ENCODE peak calls at places on chromosome 1, in six cellular contexts. F is K562, P is A549, L is HepG2, H is GM12878, X is endothelial cell of umbilical vein. A is an unnamed sample.
A peak's percentile ranks its signal among the peaks of the same experiment; 100 is the strongest.

GRCh38 chr1:198123146-198123545 is 33.7 kb upstream of the NEK7 start:
- DNase-seq in X (peak; percentile 77), H (no peak), P (no peak), L (no peak), F (no peak), A (no peak)

GRCh38 chr1:161133220-161133740 is 813 bp upstream of the DEDD start:
- DNase-seq in L (no peak), X (no peak), P (no peak), F (no peak), H (no peak), A (no peak)

GRCh38 chr1:161044535-161044907 is 1.3 kb downstream of the USF1 start:
- DNase-seq in L (no peak), X (no peak), F (no peak), P (no peak), H (no peak), A (no peak)

GRCh38 chr1:36133484-36133883 is 8.5 kb upstream of the COL8A2 start:
- DNase-seq in L (no peak), X (peak; percentile 89), P (peak; percentile 39), H (no peak), F (no peak), A (no peak)

GRCh38 chr1:160795951-160796383 is at the start of gene LY9:
- DNase-seq in H (peak; percentile 97), L (no peak), P (no peak), X (no peak), F (no peak), A (no peak)

GRCh38 chr1:225537554-225538251 is 109.9 kb upstream of the LBR start:
- DNase-seq in L (no peak), X (no peak), H (no peak), P (no peak), F (no peak), A (no peak)

GRCh38 chr1:150619576-150620509 is 9.6 kb downstream of the ENSA start:
- DNase-seq in P (peak; percentile 79), L (no peak), F (peak; percentile 81), H (no peak), X (peak; percentile 85), A (peak; percentile 25)

GRCh38 chr1:202848191-202848542 is 37.4 kb downstream of the PCAT6 start:
- DNase-seq in P (no peak), L (no peak), X (no peak), F (no peak), H (peak; percentile 19), A (no peak)

GRCh38 chr1:208179303-208179702 is 64.9 kb downstream of the PLXNA2 start:
- DNase-seq in P (peak; percentile 40), H (no peak), X (no peak), F (peak; percentile 38), L (no peak), A (no peak)

GRCh38 chr1:203089001-203089650 is 3.3 kb upstream of the MYOG start:
- DNase-seq in H (no peak), F (no peak), L (peak; percentile 12), X (no peak), P (no peak), A (no peak)

GRCh38 chr1:169138866-169139670 is 32.6 kb downstream of the ATP1B1 start:
- DNase-seq in X (no peak), P (no peak), H (peak; percentile 55), L (peak; percentile 28), F (no peak), A (no peak)

GRCh38 chr1:59046730-59047157 is 250.2 kb upstream of the FGGY start:
- DNase-seq in L (no peak), H (peak; percentile 59), X (peak; percentile 28), F (no peak), P (no peak), A (no peak)

GRCh38 chr1:66436378-66437135 is 97.4 kb upstream of the SGIP1 start:
- DNase-seq in H (peak; percentile 44), P (peak; percentile 41), F (no peak), L (no peak), X (peak; percentile 46), A (peak; percentile 93)

GRCh38 chr1:206430031-206430983 is 40.0 kb upstream of the IKBKE start:
- DNase-seq in H (peak; percentile 48), F (no peak), L (no peak), X (peak; percentile 89), P (no peak), A (no peak)

GRCh38 chr1:169999357-169999756 is 75.1 kb downstream of the KIFAP3 start:
- DNase-seq in H (no peak), X (peak; percentile 64), P (no peak), L (no peak), F (no peak), A (no peak)

GRCh38 chr1:187471555-187471954 is 642.8 kb downstream of the PLA2G4A start:
- DNase-seq in H (no peak), P (peak; percentile 20), X (no peak), F (no peak), L (no peak), A (no peak)

GRCh38 chr1:171245458-171246064 is 2.7 kb upstream of the FMO1 start:
- DNase-seq in P (peak; percentile 48), H (no peak), F (peak; percentile 50), X (peak; percentile 34), L (peak; percentile 25), A (peak; percentile 38)

GRCh38 chr1:2232916-2233438 is 4.9 kb downstream of the SKI start:
- DNase-seq in L (no peak), F (peak; percentile 47), H (no peak), P (no peak), X (peak; percentile 25), A (no peak)

GRCh38 chr1:71304125-71304524 is 223.3 kb upstream of the ZRANB2 start:
- DNase-seq in L (no peak), P (no peak), F (no peak), X (no peak), H (no peak), A (peak; percentile 30)

GRCh38 chr1:158180741-158181576 is at the start of gene CD1D:
- DNase-seq in H (no peak), L (no peak), X (no peak), P (no peak), F (no peak), A (peak; percentile 88)

GRCh38 chr1:165010418-165011055 is 346.0 kb downstream of the LMX1A start:
- DNase-seq in H (no peak), X (no peak), L (no peak), P (no peak), F (no peak), A (no peak)

DNA sequence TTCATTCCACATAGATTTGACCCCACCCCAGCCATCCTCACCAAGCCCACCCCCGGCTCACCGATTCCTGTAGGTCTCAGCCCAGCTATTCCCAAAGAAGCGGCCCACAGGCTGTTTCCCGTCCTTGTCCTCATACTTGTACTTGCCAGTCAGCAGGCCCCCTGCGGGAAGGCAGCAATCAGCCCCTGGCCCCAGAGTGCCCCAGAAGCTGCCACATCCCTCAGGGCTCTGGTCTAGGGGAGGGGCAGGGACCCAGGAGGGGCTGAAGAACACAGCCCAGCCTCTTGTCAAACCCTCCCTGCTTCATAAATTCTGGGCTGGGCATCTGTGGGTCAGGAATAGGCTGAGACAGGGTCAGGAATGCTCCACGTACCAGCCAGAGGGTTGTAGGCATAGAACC is 5.0 kb downstream of the AKR7A2 start:
- DNase-seq in X (no peak), H (no peak), P (no peak), F (no peak), L (no peak), A (no peak)
- TF ChIP-seq MYC in X (no peak), H (no peak), P (no peak), F (no peak), L (no peak), A (no peak)

GRCh38 chr1:8137406-8138244 is 111.5 kb upstream of the ERRFI1 start:
- DNase-seq in X (peak; percentile 97), H (no peak), F (no peak), L (peak; percentile 68), P (no peak), A (no peak)

GRCh38 chr1:8142955-8143629 is 117.0 kb upstream of the ERRFI1 start:
- DNase-seq in L (no peak), P (no peak), X (no peak), H (no peak), F (no peak), A (no peak)

GRCh38 chr1:8138673-8139072 is 112.6 kb upstream of the ERRFI1 start:
- DNase-seq in L (no peak), P (no peak), F (no peak), H (no peak), X (no peak), A (no peak)

GRCh38 chr1:8139383-8139782 is 113.3 kb upstream of the ERRFI1 start:
- DNase-seq in X (no peak), F (no peak), L (no peak), P (no peak), H (no peak), A (no peak)

GRCh38 chr1:8139941-8140340 is 113.8 kb upstream of the ERRFI1 start:
- DNase-seq in P (no peak), L (no peak), F (no peak), X (no peak), H (no peak), A (no peak)
- TF ChIP-seq POLR2A in P (no peak), L (no peak), F (no peak), X (no peak), H (no peak), A (no peak)

GRCh38 chr1:8418301-8418700 is 100.4 kb downstream of the SLC45A1 start:
- DNase-seq in H (no peak), F (no peak), L (no peak), X (no peak), P (no peak), A (no peak)

GRCh38 chr1:8419172-8419571 is 101.3 kb downstream of the SLC45A1 start:
- DNase-seq in H (no peak), X (no peak), L (no peak), P (no peak), F (no peak), A (no peak)

GRCh38 chr1:8415526-8416278 is 97.8 kb downstream of the SLC45A1 start:
- DNase-seq in F (no peak), L (no peak), X (no peak), P (no peak), H (no peak), A (no peak)

GRCh38 chr1:8417625-8418024 is 99.7 kb downstream of the SLC45A1 start:
- DNase-seq in F (no peak), L (no peak), H (no peak), P (no peak), X (no peak), A (no peak)

GRCh38 chr1:8416857-8417256 is 98.9 kb downstream of the SLC45A1 start:
- DNase-seq in L (no peak), H (no peak), F (no peak), X (no peak), P (no peak), A (no peak)
- H3K4me3 ChIP-seq in L (no peak overlapping the region), H (no peak overlapping the region), F (no peak overlapping the region), X (no peak overlapping the region), P (no peak overlapping the region), A (no peak overlapping the region)

DNA sequence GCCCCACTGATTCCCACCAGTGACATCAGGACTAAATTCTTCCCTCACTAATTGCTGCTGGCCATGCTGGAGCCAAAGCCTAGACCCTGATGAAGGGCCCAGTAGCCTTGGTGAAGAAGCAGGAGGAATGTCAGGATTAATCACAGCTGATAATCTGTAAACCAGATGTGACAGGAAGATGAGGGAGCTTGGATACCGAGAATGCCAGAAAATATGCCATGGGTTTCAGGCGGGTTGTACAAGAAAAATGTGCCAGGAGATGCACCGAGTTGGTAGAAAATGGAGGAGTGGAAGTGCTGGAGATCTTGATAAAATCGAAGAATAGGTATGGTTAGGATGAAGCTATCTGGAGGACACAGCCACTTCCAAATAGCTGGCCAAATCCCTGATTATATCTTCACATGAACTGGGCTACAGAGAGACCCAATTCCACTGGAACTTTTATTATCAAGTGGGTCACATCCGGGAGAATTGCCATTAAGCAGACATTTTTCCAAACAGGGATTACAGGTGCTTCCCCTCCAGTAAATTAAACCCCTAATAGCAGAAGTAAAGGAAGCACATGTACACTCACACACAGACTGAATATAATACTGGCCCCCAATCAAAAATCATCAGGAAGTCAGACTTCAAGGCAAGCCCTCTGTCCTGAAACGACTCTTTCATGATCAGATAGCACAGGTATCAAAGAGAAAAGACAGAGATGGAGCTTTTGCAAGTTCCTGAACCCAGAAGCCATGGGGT is 118.7 kb upstream of the PPP2R5A start:
- DNase-seq in L (no peak), X (peak; percentile 92), H (no peak), F (no peak), P (no peak), A (no peak)
- TF ChIP-seq MYC in L (no peak), X (no peak), H (no peak), F (no peak), P (no peak), A (no peak)

A was measured in NB4.